ENCODE peak calls at places on chromosome 17, in six cellular contexts. G, J, D, R, C and W are unnamed samples.

GRCh38 chr17:19010729-19011505 is 6.4 kb upstream of the FAM83G start:
- DNase-seq in J (no peak), G (no peak), D (no peak), C (no peak), R (no peak), W (no peak)

GRCh38 chr17:66964930-66965800 is 658 bp downstream of the CACNG4 start:
- DNase-seq in R (no peak), D (no peak), G (no peak), J (no peak), C (peak; percentile 30), W (no peak)

GRCh38 chr17:15952048-15952532 is 7.2 kb downstream of the ADORA2B start:
- DNase-seq in D (no peak), C (no peak), R (no peak), J (no peak), G (no peak), W (no peak)

GRCh38 chr17:79691931-79692330 is 38.8 kb upstream of the ENPP7 start:
- DNase-seq in R (no peak), D (no peak), J (no peak), C (no peak), G (no peak), W (no peak)

GRCh38 chr17:42142371-42142896 is 12.4 kb downstream of the RAB5C start:
- DNase-seq in R (peak; percentile 31), G (no peak), D (no peak), C (no peak), J (peak; percentile 61), W (no peak)

GRCh38 chr17:77572065-77572601 is 386.4 kb upstream of the TNRC6C start:
- DNase-seq in C (no peak), D (no peak), J (no peak), G (no peak), R (no peak), W (no peak)

GRCh38 chr17:48809182-48809581 is 7.8 kb downstream of the TTLL6 start:
- DNase-seq in R (no peak), J (no peak), G (no peak), D (no peak), C (no peak), W (no peak)

GRCh38 chr17:79811036-79811887 is 14.4 kb upstream of the CBX8 start:
- DNase-seq in D (no peak), J (no peak), C (peak; percentile 62), R (no peak), G (no peak), W (no peak)

GRCh38 chr17:49012893-49013255 is 15.7 kb downstream of the IGF2BP1 start:
- DNase-seq in G (no peak), C (no peak), J (no peak), D (no peak), R (no peak), W (no peak)

GRCh38 chr17:81401727-81402529 is 6.7 kb downstream of the BAHCC1 start:
- DNase-seq in R (no peak), D (no peak), G (no peak), C (no peak), J (no peak), W (no peak)